ENCODE peak calls at places on chromosomes 4 and X, in nine cellular contexts. One of them, this sample, is unnamed.

GRCh38 chr4:102665527-102665926 is 95.2 kb downstream of the MANBA start:
- DNase-seq in BJ: no peak
- DNase-seq in mucosa of descending colon: no peak
- DNase-seq in GM13977: no peak
- DNase-seq in Peyer's patch: no peak
- DNase-seq in CD4-positive, alpha-beta memory T cell: no peak
- DNase-seq in adipocyte: no peak
- DNase-seq in RPMI7951: no peak
- DNase-seq in Caki2: no peak
- DNase-seq in this sample: no peak

GRCh38 chr4:16827762-16828724 is 70.4 kb downstream of the LDB2 start:
- DNase-seq in BJ: no peak
- DNase-seq in mucosa of descending colon: no peak
- DNase-seq in GM13977: no peak
- DNase-seq in Peyer's patch: no peak
- DNase-seq in CD4-positive, alpha-beta memory T cell: no peak
- DNase-seq in adipocyte: no peak
- DNase-seq in RPMI7951: no peak
- DNase-seq in Caki2: no peak
- DNase-seq in this sample: no peak

GRCh38 chr4:108396900-108397299 is 223.5 kb upstream of the RPL34 start:
- DNase-seq in BJ: no peak
- DNase-seq in mucosa of descending colon: no peak
- DNase-seq in GM13977: no peak
- DNase-seq in Peyer's patch: no peak
- DNase-seq in CD4-positive, alpha-beta memory T cell: no peak
- DNase-seq in adipocyte: no peak
- DNase-seq in RPMI7951: peak; percentile 61
- DNase-seq in Caki2: no peak
- DNase-seq in this sample: no peak

GRCh38 chrX:125791781-125792180 is 374.3 kb downstream of the DCAF12L2 start:
- DNase-seq in BJ: no peak
- DNase-seq in mucosa of descending colon: no peak
- DNase-seq in GM13977: no peak
- DNase-seq in Peyer's patch: no peak
- DNase-seq in CD4-positive, alpha-beta memory T cell: no peak
- DNase-seq in adipocyte: no peak
- DNase-seq in RPMI7951: no peak
- DNase-seq in Caki2: no peak
- DNase-seq in this sample: no peak

GRCh38 chrX:133660356-133660755 is 245.1 kb upstream of the GPC4 start:
- DNase-seq in BJ: no peak
- DNase-seq in mucosa of descending colon: no peak
- DNase-seq in GM13977: no peak
- DNase-seq in Peyer's patch: no peak
- DNase-seq in CD4-positive, alpha-beta memory T cell: no peak
- DNase-seq in adipocyte: peak; percentile 68
- DNase-seq in RPMI7951: no peak
- DNase-seq in Caki2: no peak
- DNase-seq in this sample: no peak

GRCh38 chr4:4837921-4838601 is 21.4 kb upstream of the MSX1 start:
- DNase-seq in BJ: no peak
- DNase-seq in mucosa of descending colon: no peak
- DNase-seq in GM13977: no peak
- DNase-seq in Peyer's patch: no peak
- DNase-seq in CD4-positive, alpha-beta memory T cell: no peak
- DNase-seq in adipocyte: no peak
- DNase-seq in RPMI7951: no peak
- DNase-seq in Caki2: no peak
- DNase-seq in this sample: no peak

GRCh38 chrX:107574711-107575110 is 53.6 kb upstream of the PRPS1 start:
- DNase-seq in BJ: no peak
- DNase-seq in mucosa of descending colon: no peak
- DNase-seq in GM13977: no peak
- DNase-seq in Peyer's patch: no peak
- DNase-seq in CD4-positive, alpha-beta memory T cell: no peak
- DNase-seq in adipocyte: peak; percentile 35
- DNase-seq in RPMI7951: peak; percentile 72
- DNase-seq in Caki2: no peak
- DNase-seq in this sample: no peak

GRCh38 chr4:183821090-183821853 is 83.8 kb upstream of the STOX2 start:
- DNase-seq in BJ: no peak
- DNase-seq in mucosa of descending colon: peak; percentile 58
- DNase-seq in GM13977: no peak
- DNase-seq in Peyer's patch: no peak
- DNase-seq in CD4-positive, alpha-beta memory T cell: no peak
- DNase-seq in adipocyte: no peak
- DNase-seq in RPMI7951: no peak
- DNase-seq in Caki2: no peak
- DNase-seq in this sample: no peak

GRCh38 chrX:43350935-43351334 is 305.2 kb upstream of the MAOA start:
- DNase-seq in BJ: no peak
- DNase-seq in mucosa of descending colon: no peak
- DNase-seq in GM13977: no peak
- DNase-seq in Peyer's patch: no peak
- DNase-seq in CD4-positive, alpha-beta memory T cell: no peak
- DNase-seq in adipocyte: no peak
- DNase-seq in RPMI7951: no peak
- DNase-seq in Caki2: no peak
- DNase-seq in this sample: no peak

GRCh38 chr4:83139514-83140156 is 25.1 kb upstream of the PLAC8 start:
- DNase-seq in BJ: no peak
- DNase-seq in mucosa of descending colon: no peak
- DNase-seq in GM13977: no peak
- DNase-seq in Peyer's patch: no peak
- DNase-seq in CD4-positive, alpha-beta memory T cell: no peak
- DNase-seq in adipocyte: no peak
- DNase-seq in RPMI7951: peak; percentile 7
- DNase-seq in Caki2: peak; percentile 79
- DNase-seq in this sample: no peak

GRCh38 chr4:183504930-183505555 is at the start of gene ING2:
- DNase-seq in BJ: no peak
- DNase-seq in mucosa of descending colon: no peak
- DNase-seq in GM13977: peak; percentile 89
- DNase-seq in Peyer's patch: peak; percentile 85
- DNase-seq in CD4-positive, alpha-beta memory T cell: no peak
- DNase-seq in adipocyte: peak; percentile 92
- DNase-seq in RPMI7951: peak; percentile 75
- DNase-seq in Caki2: no peak
- DNase-seq in this sample: peak; percentile 72